ENCODE peak calls at places on chromosomes 6 and 20, in nine cellular contexts. Z, E, H, O, C, A, R, P and F are unnamed samples.

GRCh38 chr6:89436226-89436625 is 3.3 kb downstream of the ANKRD6 start:
- DNase-seq in A (no peak), O (peak; percentile 22), E (no peak), P (no peak), H (no peak), Z (no peak), C (no peak), R (no peak), F (no peak)

GRCh38 chr6:32086661-32087573 is 22.2 kb downstream of the TNXB start:
- DNase-seq in E (no peak), A (no peak), H (no peak), P (peak; percentile 82), R (no peak), Z (no peak), O (no peak), C (no peak), F (peak; percentile 88)

GRCh38 chr20:38840053-38840893 is 34.8 kb downstream of the PPP1R16B start:
- DNase-seq in O (no peak), Z (no peak), R (no peak), E (no peak), A (no peak), H (no peak), C (no peak), P (no peak), F (peak; percentile 47)

GRCh38 chr6:41255638-41256246 is 27.6 kb downstream of the TREML4 start:
- DNase-seq in Z (no peak), E (no peak), R (no peak), A (no peak), P (no peak), C (no peak), O (no peak), H (no peak), F (no peak)

GRCh38 chr6:151885234-151885633 is 77.8 kb downstream of the ESR1 start:
- DNase-seq in O (no peak), C (no peak), P (no peak), A (no peak), E (no peak), Z (no peak), R (no peak), H (no peak), F (no peak)

GRCh38 chr20:21513181-21513663 is 642 bp downstream of the NKX2-2 start:
- DNase-seq in C (peak; percentile 38), H (no peak), E (no peak), P (no peak), O (no peak), Z (no peak), A (peak; percentile 12), R (no peak), F (no peak)

GRCh38 chr20:12925214-12925755 is 83.5 kb upstream of the SPTLC3 start:
- DNase-seq in R (no peak), O (peak; percentile 51), H (peak; percentile 49), C (peak; percentile 70), P (peak; percentile 87), E (peak; percentile 44), Z (peak; percentile 64), A (peak; percentile 56), F (peak; percentile 82)

GRCh38 chr6:56486681-56487080 is 156.0 kb downstream of the DST start:
- DNase-seq in Z (no peak), O (no peak), R (no peak), P (no peak), H (no peak), A (no peak), C (no peak), E (no peak), F (no peak)

GRCh38 chr6:142026471-142026870 is 106.3 kb upstream of the GJE1 start:
- DNase-seq in P (no peak), E (no peak), Z (no peak), R (no peak), O (no peak), C (no peak), A (no peak), H (no peak), F (no peak)

GRCh38 chr6:33297956-33298772 is 578 bp downstream of the RGL2 start:
- DNase-seq in O (peak; percentile 23), A (no peak), E (peak; percentile 83), Z (no peak), H (peak; percentile 85), P (peak; percentile 95), R (peak; percentile 90), C (peak; percentile 54), F (peak; percentile 91)

GRCh38 chr6:91193446-91193845 is 606.6 kb upstream of the MAP3K7 start:
- DNase-seq in Z (no peak), C (no peak), R (no peak), O (no peak), P (no peak), H (no peak), E (no peak), A (no peak), F (no peak)

GRCh38 chr6:88856566-88856965 is 106.9 kb downstream of the RNGTT start:
- DNase-seq in H (no peak), A (no peak), E (no peak), C (no peak), P (no peak), Z (no peak), R (no peak), O (no peak), F (peak; percentile 10)

GRCh38 chr6:36227379-36228344 is 31.1 kb downstream of the BRPF3 start:
- DNase-seq in Z (no peak), H (no peak), R (no peak), P (no peak), A (no peak), O (no peak), C (no peak), E (no peak), F (no peak)

GRCh38 chr6:35798706-35799105 is 1.6 kb upstream of the CLPS start:
- DNase-seq in A (no peak), H (no peak), O (no peak), P (no peak), R (no peak), C (no peak), Z (no peak), E (no peak), F (no peak)

GRCh38 chr6:17968081-17968518 is 19.3 kb downstream of the KIF13A start:
- DNase-seq in P (peak; percentile 24), R (no peak), Z (no peak), E (no peak), A (no peak), C (no peak), H (no peak), O (no peak), F (no peak)

GRCh38 chr6:78489874-78490273 is 377.5 kb upstream of the IRAK1BP1 start:
- DNase-seq in H (no peak), C (no peak), O (no peak), A (no peak), E (no peak), Z (no peak), P (no peak), R (no peak), F (no peak)

GRCh38 chr6:168699631-168700315 is 258.8 kb downstream of the SMOC2 start:
- DNase-seq in C (no peak), O (no peak), Z (peak; percentile 66), A (no peak), R (no peak), P (no peak), E (no peak), H (no peak), F (no peak)

GRCh38 chr20:35248641-35249475 is 22.4 kb downstream of the MMP24 start:
- DNase-seq in R (no peak), H (no peak), P (peak; percentile 29), C (no peak), Z (no peak), O (no peak), A (no peak), E (no peak), F (no peak)

GRCh38 chr6:26538936-26539615 is 910 bp downstream of the HMGN4 start:
- DNase-seq in R (no peak), C (no peak), A (no peak), E (no peak), Z (no peak), P (no peak), H (no peak), O (no peak), F (no peak)

GRCh38 chr6:13302751-13303667 is 25.3 kb downstream of the TBC1D7 start:
- DNase-seq in P (peak; percentile 98), C (no peak), Z (no peak), R (peak; percentile 87), E (peak; percentile 78), O (no peak), A (no peak), H (peak; percentile 52), F (peak; percentile 91)

GRCh38 chr20:63132131-63132714 is 83.7 kb downstream of the YTHDF1 start:
- DNase-seq in O (no peak), R (peak; percentile 67), E (no peak), P (no peak), A (no peak), H (no peak), Z (no peak), C (no peak), F (no peak)

GRCh38 chr20:41290804-41291389 is 26.6 kb downstream of the ZHX3 start:
- DNase-seq in Z (no peak), A (no peak), O (no peak), E (no peak), H (no peak), C (no peak), P (no peak), R (no peak), F (no peak)

GRCh38 chr6:30770164-30770563 is 25.8 kb upstream of the IER3 start:
- DNase-seq in R (no peak), A (no peak), C (no peak), H (no peak), Z (no peak), P (peak; percentile 24), O (no peak), E (no peak), F (no peak)

GRCh38 chr6:106974999-106975698 is 620 bp upstream of the CD24 start:
- DNase-seq in Z (peak; percentile 52), H (no peak), A (peak; percentile 58), C (peak; percentile 47), P (no peak), E (peak; percentile 33), O (peak; percentile 79), R (peak; percentile 92), F (peak; percentile 38)

GRCh38 chr6:52253494-52253893 is 9.2 kb upstream of the IL17F start:
- DNase-seq in A (no peak), E (no peak), H (peak; percentile 33), P (peak; percentile 43), O (no peak), C (no peak), Z (no peak), R (no peak), F (peak; percentile 58)

GRCh38 chr20:47487175-47487917 is 14.3 kb upstream of the NCOA3 start:
- DNase-seq in H (peak; percentile 80), R (peak; percentile 78), E (no peak), Z (no peak), C (no peak), A (no peak), P (no peak), O (no peak), F (no peak)

GRCh38 chr6:127342296-127342945 is 988 bp downstream of the ECHDC1 start:
- DNase-seq in P (peak; percentile 45), C (peak; percentile 14), R (no peak), A (peak; percentile 3), E (peak; percentile 34), H (no peak), O (no peak), Z (peak; percentile 18), F (peak; percentile 39)

GRCh38 chr20:31560094-31560899 is 44.8 kb upstream of the ID1 start:
- DNase-seq in C (peak; percentile 79), R (peak; percentile 92), E (peak; percentile 78), P (peak; percentile 73), Z (no peak), A (peak; percentile 77), O (peak; percentile 56), H (peak; percentile 83), F (peak; percentile 83)